ENCODE peak calls at places on chromosomes 5 and 9, in ten cellular contexts. I is dorsolateral prefrontal cortex, V is lower leg skin, H is omental fat pad, T is stomach, D is choroid plexus epithelial cell, A is kidney epithelial cell, S is uterus, K is OCI-LY7, C is bronchial epithelial cell. Z is an unnamed sample.

GRCh38 chr9:116270559-116270958 is 117.0 kb downstream of the PAPPA start:
- DNase-seq in A (no peak), H (no peak), V (no peak), K (no peak), I (no peak), D (no peak), T (no peak), C (no peak), S (no peak), Z (no peak)

GRCh38 chr5:61817472-61818326 is 485.6 kb downstream of the ZSWIM6 start:
- DNase-seq in I (peak), D (peak), T (peak), C (peak), S (no peak), V (no peak), A (peak), K (no peak), H (no peak), Z (no peak)

GRCh38 chr5:135356522-135357318 is 42.3 kb downstream of the MACROH2A1 start:
- DNase-seq in K (no peak), S (peak), A (no peak), T (peak), I (no peak), H (peak), D (peak), V (peak), C (no peak), Z (peak)

GRCh38 chr5:135821802-135822201 is 12.7 kb upstream of the SLC25A48 start:
- DNase-seq in I (no peak), D (no peak), H (no peak), A (no peak), S (no peak), T (no peak), V (no peak), K (peak), C (no peak), Z (no peak)

GRCh38 chr5:60842859-60843692 is 993 bp downstream of the ELOVL7 start:
- DNase-seq in H (no peak), T (no peak), C (peak), V (no peak), I (no peak), K (no peak), D (no peak), S (no peak), A (no peak), Z (no peak)

GRCh38 chr5:142248853-142249462 is 75.9 kb downstream of the SPRY4 start:
- DNase-seq in D (no peak), C (peak), A (no peak), H (no peak), T (peak), V (peak), K (no peak), S (no peak), I (no peak), Z (peak)

GRCh38 chr5:158485604-158486081 is 614.1 kb downstream of the EBF1 start:
- DNase-seq in A (peak), S (peak), H (no peak), V (no peak), C (peak), T (no peak), I (no peak), D (peak), K (no peak), Z (peak)

GRCh38 chr5:86974910-86975309 is 292.8 kb upstream of the RASA1 start:
- DNase-seq in A (no peak), V (no peak), I (no peak), S (no peak), D (no peak), K (no peak), H (no peak), T (no peak), C (no peak), Z (no peak)

GRCh38 chr5:10601246-10602030 is 37.6 kb downstream of the ANKRD33B start:
- DNase-seq in V (peak), A (peak), I (peak), S (peak), T (peak), K (peak), D (peak), C (peak), H (peak), Z (peak)

GRCh38 chr5:71783891-71784290 is 64.8 kb downstream of the CARTPT start:
- DNase-seq in D (no peak), H (no peak), A (no peak), C (no peak), T (no peak), I (no peak), S (no peak), V (no peak), K (no peak), Z (no peak)

GRCh38 chr9:19924090-19924489 is 135.3 kb upstream of the SLC24A2 start:
- DNase-seq in C (peak), T (no peak), S (no peak), I (no peak), A (no peak), H (no peak), K (no peak), V (no peak), D (no peak), Z (no peak)

GRCh38 chr9:113187935-113188595 is 33.0 kb downstream of the FKBP15 start:
- DNase-seq in V (peak), D (peak), T (no peak), A (peak), S (no peak), I (no peak), K (no peak), H (no peak), C (peak), Z (peak)

GRCh38 chr9:131419029-131419614 is 25.2 kb downstream of the PRRC2B start:
- DNase-seq in T (no peak), S (no peak), A (no peak), H (no peak), K (no peak), I (no peak), V (no peak), D (no peak), C (no peak), Z (no peak)

DNA sequence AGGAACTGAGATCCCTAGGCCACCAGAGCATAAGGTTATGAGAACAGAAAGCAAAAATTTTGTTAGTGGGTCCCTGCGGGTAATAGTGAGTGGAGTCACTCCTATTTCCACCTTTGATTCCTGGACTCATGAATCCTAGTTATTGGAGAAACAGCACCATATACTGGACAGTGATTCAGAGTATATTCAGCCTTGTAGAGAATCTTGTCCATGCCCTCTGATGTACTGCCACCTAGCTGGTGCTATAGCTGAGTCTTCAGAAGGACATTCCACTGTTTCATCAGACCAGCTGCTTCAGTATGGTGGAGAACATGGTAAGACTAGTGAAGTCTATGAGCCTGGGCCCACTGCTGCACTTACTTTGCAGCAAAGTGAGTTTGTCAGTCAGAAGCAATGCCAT is 25.0 kb upstream of the ITGA2 start:
- DNase-seq in H (no peak), D (no peak), I (no peak), K (no peak), V (no peak), S (no peak), T (no peak), C (peak), A (no peak), Z (no peak)
- TF ChIP-seq CTCF in H (no peak), D (peak), I (no peak), K (no peak), V (no peak), S (no peak), T (no peak), C (peak), A (peak), Z (no peak)

DNA sequence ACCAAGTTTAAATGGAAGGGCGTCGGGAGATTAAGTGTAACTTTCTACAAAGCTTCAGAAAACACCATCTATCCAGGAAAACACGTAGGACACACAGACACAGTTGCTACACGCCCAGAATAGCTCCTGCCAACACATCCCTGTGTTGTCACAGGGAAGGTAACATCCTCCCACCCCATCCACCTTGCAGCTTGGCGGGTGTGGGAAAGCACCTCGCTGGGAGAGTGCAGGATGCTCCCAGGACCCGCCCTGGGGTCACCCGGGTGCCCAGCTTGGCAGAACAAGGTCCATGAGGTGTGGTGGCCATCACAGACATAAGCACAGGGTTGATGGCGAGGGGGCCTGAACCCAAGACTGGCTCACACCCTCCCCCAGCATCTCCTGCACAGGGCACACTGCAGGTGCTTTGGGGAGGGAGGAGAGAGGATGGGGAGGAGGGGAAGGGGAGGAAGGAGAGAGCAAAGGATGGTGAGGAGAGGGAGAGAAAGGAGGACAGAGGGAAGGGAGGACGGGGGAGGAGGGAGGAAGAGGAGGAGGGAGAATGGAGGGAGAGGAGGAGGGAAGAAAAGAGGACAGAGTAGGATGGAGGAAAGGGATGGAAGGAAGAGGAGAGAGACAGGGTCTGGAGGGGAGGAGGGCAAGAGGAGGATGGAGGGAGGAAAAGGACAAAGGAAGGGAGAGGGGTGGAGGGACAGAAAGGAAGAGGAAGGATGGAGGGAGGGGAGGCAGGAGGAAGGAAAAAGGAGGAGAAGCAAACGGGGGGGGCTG is 37.2 kb downstream of the GOLM1 start:
- DNase-seq in V (peak), S (no peak), H (no peak), K (no peak), A (no peak), D (no peak), C (no peak), I (no peak), T (no peak), Z (no peak)
- TF ChIP-seq CTCF in V (no peak), S (no peak), H (no peak), K (no peak), A (no peak), D (no peak), C (no peak), I (no peak), T (no peak), Z (no peak)

DNA sequence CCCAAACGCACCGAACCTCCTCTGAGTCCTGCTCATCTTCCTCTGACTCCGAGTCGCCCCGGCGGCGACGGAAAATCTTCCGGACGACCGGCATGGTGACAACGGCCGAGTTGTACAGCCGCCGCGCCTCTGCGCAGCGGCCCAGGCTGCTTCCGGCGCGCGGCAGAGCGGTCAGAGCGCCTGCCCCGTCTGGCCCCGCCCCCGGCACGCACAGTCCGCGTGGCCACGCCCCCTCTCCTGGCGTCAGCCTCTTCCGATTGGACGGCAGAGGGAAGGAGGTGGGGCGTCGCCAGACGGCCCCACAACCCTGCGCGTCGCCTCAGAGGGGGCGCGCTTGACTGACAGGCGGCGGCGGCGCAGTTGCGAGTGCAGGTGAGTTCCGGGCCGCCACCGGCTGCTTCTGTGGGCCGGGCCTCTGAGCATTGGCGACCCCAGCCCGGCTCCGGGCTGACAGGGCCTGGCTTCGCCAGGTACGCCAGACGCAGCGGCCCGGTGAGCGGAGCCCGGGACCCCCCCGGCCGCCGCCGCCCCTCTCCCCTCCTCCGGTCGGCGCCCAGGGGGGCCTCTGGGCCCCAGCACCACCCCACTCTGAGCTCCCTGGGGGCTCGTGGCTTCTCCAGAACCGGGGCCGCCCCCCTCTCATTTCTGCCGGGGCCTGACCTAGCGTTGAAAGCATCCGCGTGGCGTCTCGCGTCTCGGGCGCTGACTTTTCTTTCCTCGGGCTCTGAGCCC is at the start of the genes C9orf78 and USP20:
- DNase-seq in V (peak), S (peak), K (peak), A (peak), C (peak), I (peak), T (peak), H (peak), D (peak), Z (peak)
- TF ChIP-seq CTCF in V (no peak), S (no peak), K (no peak), A (no peak), C (no peak), I (no peak), T (no peak), H (no peak), D (no peak), Z (no peak)

DNA sequence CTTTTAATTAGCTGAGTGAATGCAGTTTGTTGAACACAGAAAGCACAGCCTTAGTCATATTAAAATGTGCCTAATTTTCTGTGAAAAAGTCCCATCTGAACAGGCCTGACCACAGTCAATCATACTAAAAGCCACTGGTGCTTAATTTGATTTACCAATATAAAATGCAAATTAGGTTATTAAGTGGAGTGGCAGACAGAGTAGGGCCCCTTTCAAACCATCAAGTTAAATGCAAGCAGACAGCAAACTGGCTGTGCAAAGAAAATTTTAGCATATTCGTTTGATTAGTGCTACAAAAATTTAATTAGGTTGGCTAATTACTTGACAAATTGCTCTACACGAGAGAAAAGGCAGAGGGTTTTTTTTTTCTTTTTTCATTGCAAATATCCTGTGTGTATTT is 176.1 kb downstream of the ISL1 start:
- DNase-seq in S (no peak), K (no peak), C (no peak), A (no peak), V (no peak), I (no peak), T (no peak), D (no peak), H (no peak), Z (no peak)
- TF ChIP-seq CTCF in S (no peak), K (no peak), C (no peak), A (no peak), V (no peak), I (no peak), T (no peak), D (no peak), H (no peak), Z (no peak)

GRCh38 chr5:55037046-55037771 is 13.2 kb downstream of the GZMK start:
- DNase-seq in I (no peak), H (no peak), C (no peak), T (no peak), S (no peak), A (no peak), D (peak), K (peak), V (no peak), Z (no peak)
- TF ChIP-seq CTCF in I (no peak), H (no peak), C (no peak), T (no peak), S (no peak), A (no peak), D (peak), K (no peak), V (no peak), Z (no peak)

GRCh38 chr9:38417003-38417965 is 7.0 kb downstream of the IGFBPL1 start:
- DNase-seq in H (no peak), I (no peak), S (no peak), T (peak), K (peak), C (peak), D (peak), V (no peak), A (no peak), Z (no peak)
- TF ChIP-seq CTCF in H (no peak), I (peak), S (no peak), T (no peak), K (peak), C (peak), D (peak), V (no peak), A (peak), Z (no peak)

Z was measured in gastrocnemius medialis.